ENCODE peak calls at places on chromosome 21, in ten cellular contexts. R is T-cell; K is EL; C is stimulated activated CD4-positive, alpha-beta T cell treated with anti-CD3 and anti-CD28 coated beads, Interleukin-15, amount 100 ng/mL, for 24 hours; F is iPS-NIHi11; O is GM23248; Z is keratinocyte; B is stomach; H is activated CD8-positive, alpha-beta T cell treated with anti-CD3 and anti-CD28 coated beads, Interleukin-2, amount 10 ng/mL, durations not matched to agents 7 days and 5 days; D is hippocampal formation. X is an unnamed sample.
A peak's percentile ranks its signal among the peaks of the same experiment; 100 is the strongest.

GRCh38 chr21:45286671-45287437 is 841 bp downstream of the POFUT2 start:
- DNase-seq in O (peak; percentile 65), Z (no peak), H (no peak), K (no peak), B (peak; percentile 23), D (no peak), C (no peak), R (no peak), F (peak; percentile 94), X (no peak)

GRCh38 chr21:27741736-27742135 is 774.8 kb upstream of the ADAMTS5 start:
- DNase-seq in K (no peak), H (no peak), Z (no peak), F (no peak), C (no peak), B (no peak), O (peak; percentile 30), R (no peak), D (no peak), X (no peak)

GRCh38 chr21:42721341-42721824 is 68.0 kb downstream of the PDE9A start:
- DNase-seq in R (no peak), K (no peak), C (no peak), H (no peak), Z (no peak), O (peak; percentile 32), F (no peak), B (no peak), D (no peak), X (no peak)

GRCh38 chr21:42539931-42540343 is 26.3 kb downstream of the SLC37A1 start:
- DNase-seq in C (no peak), Z (no peak), B (peak; percentile 51), K (peak; percentile 12), O (peak; percentile 6), F (peak; percentile 39), R (no peak), D (no peak), H (no peak), X (no peak)

GRCh38 chr21:28699591-28700259 is 293.0 kb downstream of the LTN1 start:
- DNase-seq in D (no peak), C (no peak), O (no peak), Z (no peak), H (no peak), R (no peak), B (no peak), K (no peak), F (no peak), X (no peak)

GRCh38 chr21:43810505-43811261 is 21.3 kb downstream of the RRP1 start:
- DNase-seq in H (peak; percentile 93), K (peak; percentile 69), Z (no peak), F (peak; percentile 96), B (peak; percentile 94), R (peak; percentile 68), C (peak; percentile 95), O (peak; percentile 73), D (peak; percentile 65), X (peak; percentile 95)

GRCh38 chr21:34583926-34584563 is 30.9 kb downstream of the RCAN1 start:
- DNase-seq in K (no peak), O (peak; percentile 42), Z (no peak), F (no peak), B (no peak), D (no peak), H (no peak), R (no peak), C (no peak), X (no peak)

GRCh38 chr21:42858957-42859890 is 20.1 kb downstream of the WDR4 start:
- DNase-seq in B (no peak), R (no peak), H (no peak), O (no peak), C (no peak), Z (no peak), K (no peak), D (no peak), F (no peak), X (no peak)

GRCh38 chr21:18449586-18449985 is 46.0 kb upstream of the TMPRSS15 start:
- DNase-seq in Z (no peak), D (no peak), H (no peak), O (no peak), B (no peak), F (no peak), R (no peak), K (no peak), C (no peak), X (no peak)

GRCh38 chr21:38439336-38439900 is 58.9 kb downstream of the ERG start:
- DNase-seq in Z (no peak), C (no peak), D (no peak), O (peak; percentile 13), B (no peak), K (no peak), R (no peak), F (no peak), H (no peak), X (no peak)

X was measured in activated naive CD4-positive, alpha-beta T cell treated with anti-CD3 and anti-CD28 coated beads, Interleukin-2, amount 10 ng/mL, durations not matched to agents 7 days and 5 days.